ENCODE peak calls at places on chromosomes 2 and 18, in six cellular contexts. H, F, V, T, U and A are unnamed samples.

GRCh38 chr2:88042476-88042875 is 13.1 kb downstream of the KRCC1 start:
- DNase-seq in H (no peak), F (no peak), V (no peak), T (no peak), U (no peak), A (no peak)

GRCh38 chr2:144479138-144479537 is 40.8 kb downstream of the ZEB2 start:
- DNase-seq in H (no peak), F (no peak), V (no peak), T (peak), U (no peak), A (no peak)

GRCh38 chr2:43039376-43040080 is 186.9 kb downstream of the ZFP36L2 start:
- DNase-seq in H (no peak), F (no peak), V (no peak), T (no peak), U (no peak), A (no peak)

GRCh38 chr2:242035858-242036652 is 166.5 kb downstream of the RTP5 start:
- DNase-seq in H (no peak), F (no peak), V (no peak), T (no peak), U (no peak), A (no peak)

GRCh38 chr2:74223941-74224770 is 25.7 kb downstream of the MTHFD2 start:
- DNase-seq in H (no peak), F (no peak), V (no peak), T (no peak), U (no peak), A (no peak)

GRCh38 chr2:138699421-138699820 is 80.8 kb downstream of the NXPH2 start:
- DNase-seq in H (no peak), F (no peak), V (no peak), T (no peak), U (no peak), A (no peak)

GRCh38 chr18:49359732-49360444 is 100.6 kb downstream of the DYM start:
- DNase-seq in H (no peak), F (no peak), V (no peak), T (no peak), U (no peak), A (no peak)

GRCh38 chr2:173049732-173050314 is 25.8 kb upstream of the MAP3K20 start:
- DNase-seq in H (no peak), F (no peak), V (no peak), T (no peak), U (no peak), A (no peak)

GRCh38 chr2:62340981-62341624 is 145.2 kb downstream of the B3GNT2 start:
- DNase-seq in H (peak), F (no peak), V (no peak), T (peak), U (peak), A (no peak)

GRCh38 chr18:58847383-58848071 is 17.1 kb upstream of the ZNF532 start:
- DNase-seq in H (no peak), F (no peak), V (no peak), T (peak), U (no peak), A (no peak)

GRCh38 chr2:181959508-181959907 is 26.1 kb upstream of the PPP1R1C start:
- DNase-seq in H (no peak), F (no peak), V (no peak), T (no peak), U (no peak), A (no peak)

GRCh38 chr18:2420367-2420766 is 150.9 kb downstream of the METTL4 start:
- DNase-seq in H (no peak), F (no peak), V (no peak), T (no peak), U (no peak), A (no peak)

GRCh38 chr2:238716585-238716984 is 131.3 kb upstream of the TWIST2 start:
- DNase-seq in H (no peak), F (no peak), V (no peak), T (no peak), U (no peak), A (peak)

GRCh38 chr2:71562518-71562917 is 109.2 kb downstream of the DYSF start:
- DNase-seq in H (no peak), F (no peak), V (no peak), T (peak), U (no peak), A (no peak)

GRCh38 chr18:39942702-39943101 is 2012.3 kb upstream of the PIK3C3 start:
- DNase-seq in H (no peak), F (no peak), V (no peak), T (no peak), U (no peak), A (no peak)

GRCh38 chr18:26448714-26449159 is 99.6 kb downstream of the KCTD1 start:
- DNase-seq in H (no peak), F (no peak), V (no peak), T (no peak), U (no peak), A (no peak)

GRCh38 chr2:19667085-19667484 is 234.7 kb downstream of the TTC32 start:
- DNase-seq in H (no peak), F (no peak), V (no peak), T (no peak), U (no peak), A (no peak)

GRCh38 chr18:28559511-28559910 is 382.6 kb upstream of the CDH2 start:
- DNase-seq in H (no peak), F (no peak), V (no peak), T (no peak), U (no peak), A (no peak)

DNA sequence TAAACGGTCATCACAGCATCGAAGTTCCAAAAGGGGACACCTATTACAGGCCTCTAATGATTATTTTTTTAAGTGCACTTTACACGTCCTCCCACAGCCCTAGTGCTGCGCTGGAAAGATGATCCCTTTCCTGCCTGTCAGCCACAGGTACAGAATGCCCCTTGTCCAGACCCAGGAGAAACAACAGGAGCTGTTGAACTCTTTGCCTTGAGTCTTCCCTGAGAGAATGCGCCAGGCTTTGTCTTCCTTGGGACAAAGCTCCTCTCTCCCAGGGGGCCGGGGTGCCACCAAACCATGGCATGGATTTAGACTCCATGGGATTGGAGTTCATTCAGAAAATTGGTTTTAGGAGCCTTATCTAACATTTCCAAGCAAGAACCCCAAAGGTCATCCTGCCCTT is 319.0 kb upstream of the SOX11 start:
- DNase-seq in H (peak), F (no peak), V (peak), T (peak), U (no peak), A (no peak)
- H3K27ac ChIP-seq in H (peak), F (no peak), V (no peak), T (no peak), U (no peak), A (no peak)

GRCh38 chr2:175030380-175031271 is 25.4 kb upstream of the CHN1 start:
- DNase-seq in H (peak), F (no peak), V (no peak), T (peak), U (peak), A (no peak)

GRCh38 chr2:175025946-175026345 is 20.8 kb upstream of the CHN1 start:
- DNase-seq in H (no peak), F (no peak), V (no peak), T (no peak), U (no peak), A (no peak)

GRCh38 chr2:175025233-175025632 is 20.1 kb upstream of the CHN1 start:
- DNase-seq in H (no peak), F (no peak), V (no peak), T (no peak), U (no peak), A (no peak)

GRCh38 chr2:175026385-175026784 is 21.2 kb upstream of the CHN1 start:
- DNase-seq in H (no peak), F (no peak), V (no peak), T (no peak), U (no peak), A (no peak)

DNA sequence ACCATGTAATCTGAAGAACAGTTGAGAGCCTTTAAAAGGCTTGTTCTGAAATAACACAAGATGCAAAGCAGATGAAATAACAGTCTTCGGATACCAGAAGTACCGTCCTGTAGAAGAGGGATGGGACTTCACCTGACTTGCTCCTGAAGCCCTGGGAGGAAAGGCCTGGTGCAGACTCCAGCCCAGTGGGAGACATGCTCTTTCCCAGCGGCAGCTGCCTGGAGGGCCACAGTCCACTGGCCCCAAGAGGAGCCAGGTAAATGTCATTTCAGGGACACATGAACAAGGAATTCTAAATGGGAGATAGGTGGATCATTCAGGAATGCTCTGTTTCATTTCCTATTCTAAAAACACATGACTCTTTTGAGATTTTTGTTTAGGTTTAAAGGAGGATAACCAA is 22.6 kb upstream of the CHN1 start:
- DNase-seq in H (no peak), F (no peak), V (no peak), T (no peak), U (no peak), A (no peak)
- H3K4me3 ChIP-seq in H (no peak), F (no peak), V (no peak), T (no peak), U (no peak), A (no peak)

DNA sequence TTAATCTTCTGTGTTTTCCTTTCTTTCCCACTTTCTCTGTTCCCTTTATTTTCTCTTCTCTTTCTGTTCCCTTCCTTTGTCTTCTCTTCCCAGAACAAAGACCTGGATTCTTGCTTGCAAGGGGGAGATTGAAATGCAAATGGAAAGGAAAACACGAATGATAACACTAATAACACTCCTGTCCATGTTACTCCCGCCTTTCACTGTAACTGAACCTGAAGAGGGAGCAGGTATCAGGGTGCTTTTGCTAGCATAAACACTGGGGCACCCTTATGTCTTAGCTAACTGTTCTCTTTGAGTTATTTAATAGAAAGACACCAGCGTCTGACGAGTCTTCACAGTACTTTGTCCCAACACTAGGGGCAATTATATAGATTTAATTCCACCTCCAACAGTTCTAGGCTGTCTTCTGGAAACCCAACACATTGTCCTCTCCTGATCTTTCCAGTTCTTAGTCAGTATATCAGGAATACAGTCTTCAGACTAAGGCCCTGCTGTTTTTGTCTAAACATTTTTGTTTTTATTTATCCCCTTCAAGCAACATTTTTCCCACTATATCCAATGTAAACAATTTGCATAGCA is 99.2 kb downstream of the PTPRM start:
- DNase-seq in H (no peak), F (no peak), V (no peak), T (no peak), U (no peak), A (no peak)
- TF ChIP-seq CTCF in H (no peak), F (no peak), V (no peak), T (no peak), U (no peak), A (no peak)

DNA sequence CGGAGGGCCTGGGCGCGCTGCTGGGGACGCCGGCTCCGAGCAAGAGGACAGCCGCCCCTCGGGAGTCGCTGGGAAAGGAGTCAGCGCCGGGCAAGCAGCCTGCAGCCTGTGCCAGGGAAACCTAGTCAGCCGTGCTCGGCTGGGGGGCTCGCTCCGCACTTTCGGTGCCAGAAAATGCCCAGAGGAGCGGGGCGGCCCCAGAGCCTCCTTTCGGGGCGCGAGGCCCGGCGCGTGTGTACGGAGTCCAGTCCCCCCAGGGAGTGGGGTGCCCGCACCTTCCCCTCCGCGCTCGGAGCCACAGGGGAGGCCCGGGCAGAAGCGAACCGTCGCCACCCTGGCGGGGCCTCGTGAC is 81.9 kb upstream of the LDLRAD4 start:
- DNase-seq in H (no peak), F (no peak), V (no peak), T (peak), U (no peak), A (no peak)
- H3K27ac ChIP-seq in H (no peak), F (peak), V (no peak), T (no peak), U (peak), A (peak)

DNA sequence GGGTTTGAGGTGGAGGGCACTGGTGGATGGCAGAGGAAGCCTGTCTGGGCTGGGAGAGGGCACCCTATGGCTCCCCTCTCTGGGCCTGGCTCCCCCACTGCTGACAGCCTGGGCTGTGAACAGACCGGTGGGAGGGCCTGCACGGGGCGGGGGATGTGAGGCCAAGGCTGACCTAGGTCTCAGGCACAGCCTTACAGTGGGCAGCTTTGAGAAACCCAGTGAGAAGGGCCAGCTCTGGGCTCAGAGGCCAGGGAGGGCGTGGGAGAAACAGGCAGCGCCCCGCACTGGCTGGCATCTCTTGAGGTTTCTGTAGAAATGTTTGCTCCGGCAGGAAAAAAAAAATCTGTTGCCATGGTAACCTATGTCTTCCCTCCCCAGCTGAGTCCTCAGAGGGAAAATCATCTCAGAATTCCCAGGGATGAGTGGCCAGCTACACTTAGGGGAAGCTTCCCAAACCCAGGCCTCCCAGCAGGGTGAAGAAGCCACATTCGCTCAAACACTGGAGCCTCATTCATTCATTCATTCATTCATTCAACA is 71.7 kb upstream of the TAF1B start:
- DNase-seq in H (peak), F (no peak), V (peak), T (no peak), U (no peak), A (no peak)
- H3K4me3 ChIP-seq in H (no peak), F (no peak), V (no peak), T (no peak), U (no peak), A (no peak)